ENCODE peak calls at places on chromosomes 12 and 14, in nine cellular contexts. O is neural progenitor cell; F is activated naive CD8-positive, alpha-beta T cell treated with anti-CD3 and anti-CD28 coated beads, Interleukin-2, amount 50 U/mL, for 24 hours; M is GM12891; A is stimulated activated CD8-positive, alpha-beta memory T cell treated with anti-CD3 and anti-CD28 coated beads, Interleukin-7, amount 100 ng/mL, for 4 hours; D is NCI-H69; Q is C1 segment of cervical spinal cord; I is glomerular endothelial cell; J is NCI-H1694. L is an unnamed sample.

GRCh38 chr12:46933947-46934346 is 108.2 kb upstream of the SLC38A4 start:
- DNase-seq in J (no peak), F (no peak), M (no peak), D (peak; percentile 53), Q (no peak), I (no peak), A (no peak), O (peak; percentile 39), L (peak; percentile 77)

GRCh38 chr12:47079894-47080724 is at the start of gene AMIGO2:
- DNase-seq in F (peak; percentile 46), M (no peak), J (no peak), I (no peak), D (peak; percentile 57), O (peak; percentile 65), A (no peak), Q (peak; percentile 35), L (peak; percentile 73)

GRCh38 chr12:71142046-71142445 is 15.8 kb downstream of the TSPAN8 start:
- DNase-seq in D (no peak), M (no peak), I (no peak), Q (no peak), F (no peak), J (no peak), A (no peak), O (no peak), L (no peak)

GRCh38 chr12:89016970-89017778 is 335.1 kb downstream of the DUSP6 start:
- DNase-seq in Q (no peak), O (peak; percentile 83), M (no peak), J (peak; percentile 72), A (peak; percentile 12), I (peak; percentile 80), D (peak; percentile 85), F (peak; percentile 25), L (peak; percentile 69)

GRCh38 chr12:44833561-44833960 is 42.6 kb downstream of the NELL2 start:
- DNase-seq in F (no peak), O (peak; percentile 2), D (peak; percentile 52), J (no peak), I (no peak), Q (no peak), A (no peak), M (no peak), L (no peak)

GRCh38 chr14:71361335-71361734 is 454.1 kb downstream of the PCNX1 start:
- DNase-seq in M (no peak), O (no peak), D (no peak), Q (no peak), I (no peak), A (no peak), F (no peak), J (no peak), L (no peak)

GRCh38 chr14:51041117-51041531 is 53.8 kb downstream of the TRIM9 start:
- DNase-seq in M (no peak), F (no peak), A (no peak), D (no peak), Q (no peak), I (no peak), O (no peak), J (no peak), L (no peak)

GRCh38 chr12:68833508-68833907 is 25.5 kb downstream of the MDM2 start:
- DNase-seq in M (no peak), J (no peak), I (no peak), Q (no peak), O (no peak), A (no peak), D (no peak), F (no peak), L (no peak)

GRCh38 chr12:130127527-130127908 is 34.7 kb upstream of the FZD10 start:
- DNase-seq in D (peak; percentile 26), I (no peak), M (no peak), O (no peak), F (no peak), Q (no peak), J (no peak), A (no peak), L (no peak)

GRCh38 chr12:112185093-112185923 is 59.9 kb downstream of the TRAFD1 start:
- DNase-seq in O (no peak), Q (no peak), M (no peak), A (no peak), I (no peak), F (no peak), D (no peak), J (no peak), L (no peak)

GRCh38 chr12:32502693-32503510 is 103.5 kb downstream of the FGD4 start:
- DNase-seq in F (no peak), Q (no peak), D (peak; percentile 90), M (no peak), A (no peak), O (peak; percentile 20), J (no peak), I (no peak), L (peak; percentile 91)

GRCh38 chr12:93962336-93962735 is 186.0 kb upstream of the PLXNC1 start:
- DNase-seq in I (no peak), F (no peak), D (no peak), J (no peak), M (no peak), Q (no peak), A (no peak), O (no peak), L (no peak)

GRCh38 chr14:101962503-101962874 is 1.9 kb upstream of the DYNC1H1 start:
- DNase-seq in J (peak; percentile 98), I (no peak), O (no peak), Q (no peak), D (peak; percentile 98), M (no peak), A (no peak), F (no peak), L (peak; percentile 88)

L was measured in AG10803.